ENCODE peak calls at places on chromosomes 6 and 20, in seven cellular contexts. D, Z, W, M, T, Y and P are unnamed samples.

GRCh38 chr6:96007663-96008062 is 8.1 kb upstream of the FUT9 start:
- DNase-seq in D (no peak), Z (no peak), M (no peak), T (no peak), W (no peak), Y (no peak), P (no peak)

GRCh38 chr20:41307021-41307420 is 10.5 kb downstream of the ZHX3 start:
- DNase-seq in D (no peak), Z (no peak), M (no peak), Y (no peak), W (no peak), T (no peak), P (no peak)

GRCh38 chr6:7238900-7239589 is 74.0 kb downstream of the SSR1 start:
- DNase-seq in Z (peak; percentile 94), T (peak; percentile 83), M (peak; percentile 87), Y (peak; percentile 97), W (no peak), D (peak; percentile 68), P (peak; percentile 62)

GRCh38 chr6:33988121-33989015 is 157.5 kb downstream of the GRM4 start:
- DNase-seq in W (no peak), Z (no peak), D (no peak), T (no peak), M (no peak), Y (no peak), P (no peak)

GRCh38 chr6:139117734-139118133 is 17.1 kb upstream of the HECA start:
- DNase-seq in D (no peak), W (no peak), T (no peak), Z (no peak), Y (no peak), M (no peak), P (no peak)

GRCh38 chr20:47353224-47353696 is 3.2 kb downstream of the ZMYND8 start:
- DNase-seq in T (no peak), Z (no peak), Y (no peak), M (no peak), W (no peak), D (no peak), P (no peak)

GRCh38 chr20:36506253-36506652 is 35.1 kb upstream of the MYL9 start:
- DNase-seq in M (no peak), D (no peak), Z (no peak), T (peak; percentile 60), W (no peak), Y (no peak), P (peak; percentile 24)

GRCh38 chr20:23002276-23002675 is 32.8 kb upstream of the SSTR4 start:
- DNase-seq in Z (no peak), M (no peak), Y (no peak), T (no peak), D (no peak), W (no peak), P (no peak)

GRCh38 chr20:31454374-31454773 is 13.9 kb downstream of the DEFB123 start:
- DNase-seq in Y (no peak), Z (no peak), M (no peak), D (no peak), W (no peak), T (no peak), P (no peak)

GRCh38 chr20:30630761-30631160 is 626.7 kb upstream of the DEFB115 start:
- DNase-seq in W (no peak), Z (no peak), T (no peak), Y (no peak), D (no peak), M (no peak), P (no peak)

GRCh38 chr6:110618591-110619267 is 142.3 kb upstream of the SLC22A16 start:
- DNase-seq in Y (no peak), D (no peak), Z (no peak), W (peak; percentile 11), T (peak; percentile 40), M (no peak), P (peak; percentile 5)

GRCh38 chr6:150865043-150865405 is 478 bp upstream of the MTHFD1L start:
- DNase-seq in W (no peak), M (no peak), D (peak; percentile 33), Y (no peak), Z (no peak), T (no peak), P (no peak)

GRCh38 chr20:38770546-38770945 is 22.3 kb downstream of the ACTR5 start:
- DNase-seq in Z (no peak), Y (no peak), W (no peak), T (no peak), D (no peak), M (no peak), P (no peak)

GRCh38 chr20:50548396-50548795 is 38.2 kb downstream of the PTPN1 start:
- DNase-seq in Y (no peak), Z (no peak), M (peak; percentile 38), D (no peak), T (no peak), W (no peak), P (no peak)

GRCh38 chr6:129189266-129189665 is 306.3 kb downstream of the LAMA2 start:
- DNase-seq in W (no peak), Z (no peak), M (no peak), D (no peak), T (no peak), Y (no peak), P (no peak)

GRCh38 chr6:23180504-23181293 is 611.3 kb downstream of the HDGFL1 start:
- DNase-seq in W (no peak), T (no peak), Z (peak; percentile 85), D (peak; percentile 93), M (peak; percentile 57), Y (peak; percentile 85), P (no peak)

GRCh38 chr6:42960243-42961019 is at the start of gene GNMT:
- DNase-seq in M (peak; percentile 84), Y (peak; percentile 89), Z (peak; percentile 79), W (no peak), T (peak; percentile 97), D (peak; percentile 34), P (no peak)
- H3K4me3 ChIP-seq in M (peak within 1 kb of the TSS; percentile 8), Y (peak within 1 kb of the TSS; percentile 53), Z (peak within 1 kb of the TSS; percentile 56), W (no peak within 1 kb of the TSS), T (peak within 1 kb of the TSS; percentile 55), D (peak within 1 kb of the TSS; percentile 29), P (no peak within 1 kb of the TSS)

DNA sequence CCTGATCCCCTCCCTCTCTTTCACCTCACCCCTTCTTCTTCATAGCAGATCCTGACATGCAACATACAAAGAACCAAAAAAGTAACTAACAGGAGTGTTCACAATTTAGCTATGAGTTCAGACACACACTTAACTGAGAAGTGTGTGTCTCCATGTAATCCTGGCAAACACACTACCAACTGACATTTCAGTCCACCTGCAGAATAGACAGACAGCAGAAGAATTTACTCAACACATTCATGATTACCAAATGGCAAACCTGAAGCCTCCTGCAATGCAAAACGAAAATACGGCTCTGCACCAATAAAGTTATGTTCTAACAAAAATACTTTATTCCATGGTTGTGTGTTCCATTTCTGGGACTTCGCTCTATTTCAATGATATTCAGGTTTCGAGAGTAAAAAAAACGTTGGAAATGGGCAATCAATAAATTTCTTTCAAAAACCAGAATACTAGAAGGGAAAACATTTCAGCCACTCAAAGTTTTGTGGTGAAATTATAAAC is 2.6 kb downstream of the BACH2 start:
- DNase-seq in M (no peak), D (no peak), Z (no peak), Y (no peak), W (no peak), T (no peak), P (no peak)
- H3K4me3 ChIP-seq in M (no peak overlapping the region), D (peak overlapping the region; percentile 87), Z (no peak overlapping the region), Y (no peak overlapping the region), W (no peak overlapping the region), T (no peak overlapping the region), P (peak overlapping the region; percentile 73)

DNA sequence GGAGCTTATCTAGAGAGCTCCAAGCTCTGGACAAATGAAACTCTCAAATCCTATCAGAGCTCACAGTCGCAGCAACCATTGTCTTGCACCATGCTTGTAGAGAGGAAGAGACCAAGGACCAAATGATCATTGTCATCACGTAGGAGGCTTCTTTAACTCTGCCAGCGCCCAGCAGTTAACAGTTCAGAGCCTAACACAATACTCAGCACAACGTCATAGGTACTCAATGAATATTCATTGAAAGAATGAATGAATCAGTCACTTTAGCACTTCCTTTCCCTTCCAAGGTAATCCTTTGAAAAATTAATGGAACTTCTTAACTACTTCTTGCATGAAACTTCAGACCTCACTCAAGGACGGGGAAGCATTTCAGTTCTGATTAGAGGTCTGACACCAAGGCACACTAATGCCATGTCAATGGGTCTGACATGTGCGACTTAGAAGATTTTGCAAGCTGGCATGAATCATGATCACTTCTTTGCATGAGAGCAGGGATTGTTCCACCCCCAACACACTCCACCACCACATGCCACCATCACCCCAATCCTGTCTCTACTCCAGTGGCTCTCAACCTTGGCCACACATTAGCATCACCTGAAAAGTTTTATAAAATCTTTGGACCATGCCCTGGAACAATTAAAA is 45.1 kb downstream of the KHDC1L start:
- DNase-seq in Z (no peak), W (no peak), D (no peak), T (no peak), Y (no peak), M (no peak), P (no peak)
- H3K4me3 ChIP-seq in Z (no peak overlapping the region), W (no peak overlapping the region), D (no peak overlapping the region), T (no peak overlapping the region), Y (no peak overlapping the region), M (no peak overlapping the region), P (no peak overlapping the region)

GRCh38 chr20:62709537-62709905 is 885 bp downstream of the NTSR1 start:
- DNase-seq in Y (no peak), D (no peak), T (no peak), Z (no peak), W (no peak), M (no peak), P (no peak)

GRCh38 chr20:62707981-62708521 is 585 bp upstream of the NTSR1 start:
- DNase-seq in D (no peak), M (no peak), Y (no peak), T (peak; percentile 96), W (no peak), Z (no peak), P (peak; percentile 39)

GRCh38 chr20:62707281-62707941 is 1.2 kb upstream of the NTSR1 start:
- DNase-seq in Z (no peak), M (no peak), D (no peak), T (peak; percentile 81), W (no peak), Y (no peak), P (no peak)

GRCh38 chr20:62710221-62710885 is 1.7 kb downstream of the NTSR1 start:
- DNase-seq in Y (no peak), T (no peak), W (no peak), Z (no peak), D (no peak), M (no peak), P (no peak)

DNA sequence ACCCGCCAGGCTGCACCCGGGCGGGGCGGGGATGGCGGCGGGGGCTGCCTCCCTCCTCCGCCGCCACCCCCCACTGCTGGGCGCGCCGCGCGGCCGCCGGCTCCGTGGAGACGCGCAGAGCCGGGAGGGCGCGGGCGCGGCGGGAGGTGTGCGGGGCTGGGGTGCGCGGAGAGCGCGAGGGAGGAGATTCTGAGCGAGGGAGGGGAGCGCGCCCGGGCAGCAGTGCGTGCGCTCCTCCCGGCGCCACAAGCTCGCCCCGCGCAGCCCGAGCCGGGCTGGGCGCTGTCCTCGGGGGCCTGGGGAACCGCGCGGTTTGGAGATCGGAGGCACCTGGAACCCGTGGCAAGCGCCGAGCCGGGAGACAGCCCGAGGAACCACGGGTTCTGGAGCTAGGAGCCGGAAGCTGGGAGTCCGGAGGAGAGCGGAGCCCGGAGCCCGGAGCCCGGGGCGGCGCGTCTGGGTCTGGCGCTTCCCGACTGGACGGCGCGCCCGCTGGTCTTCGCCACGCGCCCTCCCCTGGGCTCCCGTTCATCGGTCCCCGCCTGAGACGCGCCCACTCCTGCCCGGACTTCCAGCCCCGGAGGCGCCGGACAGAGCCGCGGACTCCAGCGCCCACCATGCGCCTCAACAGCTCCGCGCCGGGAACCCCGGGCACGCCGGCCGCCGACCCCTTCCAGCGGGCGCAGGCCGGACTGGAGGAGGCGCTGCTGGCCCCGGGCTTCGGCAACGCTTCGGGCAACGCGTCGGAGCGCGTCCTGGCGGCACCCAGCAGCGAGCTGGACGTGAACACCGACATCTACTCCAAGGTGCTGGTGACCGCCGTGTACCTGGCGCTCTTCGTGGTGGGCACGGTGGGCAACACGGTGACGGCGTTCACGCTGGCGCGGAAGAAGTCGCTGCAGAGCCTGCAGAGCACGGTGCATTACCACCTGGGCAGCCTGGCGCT is at the start of gene NTSR1:
- DNase-seq in Z (no peak), W (no peak), Y (no peak), M (no peak), D (no peak), T (peak; percentile 91), P (no peak)
- H3K4me3 ChIP-seq in Z (no peak within 1 kb of the TSS), W (no peak within 1 kb of the TSS), Y (no peak within 1 kb of the TSS), M (no peak within 1 kb of the TSS), D (no peak within 1 kb of the TSS), T (peak within 1 kb of the TSS; percentile 41), P (no peak within 1 kb of the TSS)